ENCODE peak calls at places on chromosomes 7 and 10, in eight cellular contexts. Q is neuronal stem cell; U is ovary; D is heart left ventricle; G is mucosa of descending colon; O is CD8-positive, alpha-beta memory T cell; I is CD8-positive, alpha-beta T cell; W is tibial nerve. M is an unnamed sample. For H3K36me3, the result is how much of the 10 kb centered on the place peaks cover.

GRCh38 chr7:12647364-12648219 is 39.8 kb upstream of the ARL4A start:
- DNase-seq in Q (no peak), U (no peak), G (peak), O (no peak), D (no peak), I (no peak), W (no peak), M (peak)

GRCh38 chr10:97539523-97540200 is 32.9 kb upstream of the ANKRD2 start:
- DNase-seq in U (peak), G (no peak), D (peak), I (no peak), Q (no peak), W (no peak), O (no peak), M (no peak)

GRCh38 chr7:101634196-101634717 is 5.2 kb upstream of the MYL10 start:
- DNase-seq in Q (no peak), W (no peak), O (no peak), I (no peak), D (no peak), G (no peak), U (no peak), M (no peak)

GRCh38 chr7:149742075-149742701 is 31.2 kb downstream of the ZNF467 start:
- DNase-seq in Q (peak), G (peak), I (peak), O (peak), D (peak), U (peak), W (peak), M (peak)

GRCh38 chr10:31322647-31323046 is 3.6 kb downstream of the ZEB1 start:
- DNase-seq in G (no peak), O (no peak), Q (no peak), U (no peak), D (no peak), W (no peak), I (no peak), M (no peak)

GRCh38 chr7:149552778-149553177 is 55.2 kb upstream of the ZNF746 start:
- DNase-seq in O (no peak), U (no peak), D (no peak), G (no peak), Q (no peak), I (no peak), W (no peak), M (no peak)

GRCh38 chr7:132492841-132493445 is 83.3 kb downstream of the PLXNA4 start:
- DNase-seq in U (no peak), O (no peak), D (no peak), G (no peak), Q (no peak), I (no peak), W (no peak), M (no peak)

GRCh38 chr7:6639627-6640026 is 2.5 kb downstream of the ZNF316 start:
- DNase-seq in Q (no peak), O (no peak), I (no peak), G (no peak), W (no peak), U (no peak), D (no peak), M (no peak)

GRCh38 chr7:70668606-70669358 is 463.2 kb upstream of the GALNT17 start:
- DNase-seq in I (no peak), G (no peak), O (no peak), W (no peak), U (no peak), Q (no peak), D (peak), M (no peak)

GRCh38 chr7:50644586-50644985 is 79.4 kb upstream of the DDC start:
- DNase-seq in I (no peak), W (no peak), U (no peak), D (no peak), Q (no peak), G (no peak), O (no peak), M (no peak)

GRCh38 chr10:2212196-2212719 is 474.9 kb upstream of the ADARB2 start:
- DNase-seq in G (no peak), I (no peak), O (no peak), U (no peak), Q (no peak), D (no peak), W (no peak), M (no peak)

GRCh38 chr10:113529575-113529974 is 23.3 kb upstream of the HABP2 start:
- DNase-seq in D (no peak), Q (no peak), W (no peak), G (no peak), O (no peak), U (no peak), I (no peak), M (no peak)

GRCh38 chr7:127514499-127514898 is 70.9 kb downstream of the GCC1 start:
- DNase-seq in D (no peak), U (no peak), Q (no peak), W (no peak), O (no peak), I (no peak), G (no peak), M (peak)

GRCh38 chr7:156151658-156152057 is 339.4 kb upstream of the SHH start:
- DNase-seq in U (no peak), G (no peak), Q (no peak), W (no peak), I (no peak), D (no peak), O (no peak), M (no peak)

GRCh38 chr7:31550432-31550831 is 36.5 kb downstream of the ITPRID1 start:
- DNase-seq in I (no peak), G (no peak), W (no peak), U (no peak), D (no peak), O (no peak), Q (no peak), M (no peak)

GRCh38 chr7:151503902-151504714 is 15.6 kb downstream of the RHEB start:
- DNase-seq in I (no peak), W (no peak), D (no peak), O (no peak), U (no peak), G (no peak), Q (no peak), M (no peak)

GRCh38 chr10:26269754-26270153 is 53.2 kb downstream of the GAD2 start:
- DNase-seq in I (no peak), G (peak), Q (peak), U (no peak), W (no peak), D (no peak), O (no peak), M (peak)

GRCh38 chr10:6445671-6446278 is 134.3 kb downstream of the PRKCQ start:
- DNase-seq in G (peak), U (peak), Q (no peak), I (peak), D (peak), O (peak), W (no peak), M (peak)

GRCh38 chr10:48541144-48541795 is 63.6 kb downstream of the ARHGAP22 start:
- DNase-seq in D (no peak), G (no peak), I (no peak), O (no peak), U (no peak), Q (no peak), W (no peak), M (no peak)

GRCh38 chr10:104631946-104632345 is 9.1 kb upstream of the SORCS3 start:
- DNase-seq in O (no peak), G (no peak), I (no peak), U (no peak), W (no peak), D (no peak), Q (no peak), M (no peak)

GRCh38 chr7:107856806-107857540 is 34.0 kb upstream of the DLD start:
- DNase-seq in G (peak), I (no peak), O (no peak), W (no peak), D (no peak), Q (no peak), U (no peak), M (no peak)

DNA sequence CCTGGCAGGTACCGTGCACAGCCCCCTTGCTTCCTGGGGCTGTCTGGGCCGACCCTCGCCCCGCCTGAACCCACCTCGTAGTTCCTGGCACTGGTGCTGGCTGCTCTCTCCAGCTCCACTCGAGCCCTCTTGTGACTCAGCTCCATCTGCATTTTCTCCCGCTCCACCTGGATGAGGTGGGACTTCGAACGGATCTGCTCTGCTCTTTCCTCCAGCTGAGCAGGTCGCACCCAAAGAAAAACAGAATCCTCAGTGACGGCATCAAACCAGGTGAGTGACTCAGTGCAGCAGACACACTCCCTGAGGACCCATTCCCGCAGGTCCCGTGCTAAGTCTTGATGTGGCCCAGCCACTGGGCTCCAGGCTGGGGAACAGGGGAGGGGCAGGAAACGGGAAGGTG is 7.4 kb downstream of the MAD1L1 start:
- DNase-seq in G (no peak), I (no peak), U (no peak), O (no peak), W (no peak), D (no peak), Q (no peak), M (no peak)
- H3K4me3 ChIP-seq in G (no peak), I (no peak), U (no peak), O (no peak), W (no peak), D (no peak), Q (no peak), M (no peak)

GRCh38 chr7:44213206-44213871 is 12.6 kb downstream of the YKT6 start:
- DNase-seq in Q (no peak), D (no peak), I (no peak), U (no peak), O (no peak), W (no peak), G (no peak), M (no peak)
- H3K36me3 ChIP-seq in Q (under half), D (half or more), I (under half), U (under half), O (under half), W (under half), G (under half), M (under half)

DNA sequence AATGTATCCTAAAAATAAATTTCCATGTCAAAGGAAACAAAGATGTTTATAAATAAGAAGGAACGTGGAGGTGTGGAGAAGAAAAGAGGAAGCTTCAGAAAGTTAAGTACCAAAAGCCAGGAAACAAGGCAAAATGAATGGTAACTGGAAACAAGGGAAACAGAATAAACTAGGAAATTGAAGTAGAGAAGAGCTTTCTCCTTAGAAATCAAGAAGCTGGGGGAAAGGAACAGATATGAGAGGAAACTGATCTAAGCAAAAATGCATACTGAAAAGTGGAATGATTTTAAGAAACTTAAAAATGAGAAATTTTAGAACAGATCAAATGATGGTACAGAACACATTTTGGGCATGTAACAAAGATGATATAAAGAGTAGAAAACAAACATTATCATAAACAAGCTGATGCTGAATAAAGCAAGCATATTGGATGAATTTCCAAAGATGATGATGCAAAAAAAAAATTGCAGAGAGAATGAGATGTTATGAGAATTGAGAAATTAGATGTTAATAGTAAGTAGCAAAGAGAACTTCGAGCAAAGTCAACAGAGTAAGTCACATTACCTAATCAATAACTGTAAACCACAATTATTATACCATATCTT is 1.9 kb downstream of the BRAF start:
- DNase-seq in W (no peak), D (no peak), O (no peak), I (no peak), G (no peak), Q (no peak), U (no peak), M (no peak)
- H3K4me3 ChIP-seq in W (no peak), D (no peak), O (no peak), I (no peak), G (no peak), Q (peak), U (peak), M (peak)

GRCh38 chr10:11255796-11256444 is 238.2 kb downstream of the CELF2 start:
- DNase-seq in W (no peak), G (no peak), Q (no peak), I (no peak), U (peak), D (peak), O (no peak), M (no peak)
- H3K36me3 ChIP-seq in W (under half), G (under half), Q (under half), I (half or more), U (under half), D (under half), O (half or more), M (under half)